ENCODE peak calls at places on chromosomes 2 and 18, in six cellular contexts. B is LHCN-M2, V is hepatocyte, K is right cardiac atrium, Z is HuH-7.5, P is fibroblast of pulmonary artery. C is an unnamed sample.

GRCh38 chr2:61405813-61406212 is 65.1 kb downstream of the USP34 start:
- DNase-seq in B (no peak), P (no peak), V (no peak), K (no peak), Z (no peak), C (no peak)

GRCh38 chr2:224982226-224982625 is 60.0 kb downstream of the DOCK10 start:
- DNase-seq in K (no peak), B (peak), V (no peak), P (peak), Z (no peak), C (no peak)

GRCh38 chr2:6927186-6927585 is 10.0 kb downstream of the RNF144A start:
- DNase-seq in P (no peak), K (no peak), V (peak), B (no peak), Z (no peak), C (no peak)

GRCh38 chr2:233039217-233040173 is 7.0 kb downstream of the NEU2 start:
- DNase-seq in P (no peak), B (peak), K (no peak), V (no peak), Z (no peak), C (no peak)

GRCh38 chr18:12862467-12862866 is 21.6 kb downstream of the PTPN2 start:
- DNase-seq in P (no peak), B (no peak), V (peak), K (no peak), Z (no peak), C (no peak)

GRCh38 chr2:136141510-136142154 is 23.7 kb upstream of the CXCR4 start:
- DNase-seq in K (no peak), B (no peak), V (peak), Z (no peak), P (no peak), C (no peak)

GRCh38 chr2:173279528-173279868 is 75.2 kb upstream of the CDCA7 start:
- DNase-seq in B (no peak), P (no peak), K (no peak), Z (no peak), V (no peak), C (peak)

GRCh38 chr2:109436635-109437225 is 177.0 kb downstream of the SEPTIN10 start:
- DNase-seq in Z (no peak), K (no peak), P (no peak), B (peak), V (no peak), C (no peak)

GRCh38 chr2:41038408-41038807 is 586.5 kb upstream of the SLC8A1 start:
- DNase-seq in Z (no peak), K (no peak), P (peak), B (peak), V (peak), C (no peak)

GRCh38 chr2:61356958-61357350 is 113.9 kb downstream of the USP34 start:
- DNase-seq in B (peak), V (no peak), P (peak), Z (no peak), K (no peak), C (peak)

GRCh38 chr2:101692037-101692436 is 5.5 kb upstream of the MAP4K4 start:
- DNase-seq in K (no peak), V (no peak), Z (no peak), P (no peak), B (no peak), C (no peak)

GRCh38 chr2:43193652-43193995 is 32.8 kb downstream of the ZFP36L2 start:
- DNase-seq in Z (no peak), P (no peak), K (no peak), B (no peak), V (no peak), C (no peak)

GRCh38 chr2:95023222-95023597 is 2.3 kb upstream of the MAL start:
- DNase-seq in B (no peak), P (no peak), Z (no peak), V (no peak), K (no peak), C (no peak)

GRCh38 chr2:222715729-222716128 is 44.3 kb downstream of the MOGAT1 start:
- DNase-seq in B (peak), P (no peak), V (no peak), K (no peak), Z (no peak), C (no peak)

GRCh38 chr2:237128026-237128703 is 42.5 kb downstream of the COPS8 start:
- DNase-seq in B (peak), V (peak), P (peak), K (peak), Z (no peak), C (no peak)

GRCh38 chr2:240457223-240458043 is 22.0 kb downstream of the GPC1 start:
- DNase-seq in Z (no peak), B (no peak), V (no peak), K (peak), P (no peak), C (no peak)

GRCh38 chr18:69898241-69898861 is 49.3 kb downstream of the CD226 start:
- DNase-seq in K (no peak), B (no peak), V (no peak), P (no peak), Z (no peak), C (no peak)

GRCh38 chr18:59881728-59882685 is 17.8 kb upstream of the PMAIP1 start:
- DNase-seq in K (no peak), P (peak), B (peak), V (peak), Z (no peak), C (peak)

GRCh38 chr2:156333951-156334495 is 1.5 kb upstream of the NR4A2 start:
- DNase-seq in P (peak), B (peak), K (peak), Z (peak), V (peak), C (peak)

GRCh38 chr18:24726727-24727539 is 266.5 kb downstream of the HRH4 start:
- DNase-seq in K (peak), V (peak), Z (no peak), B (peak), P (peak), C (peak)

GRCh38 chr2:30348825-30349224 is 98.2 kb upstream of the LCLAT1 start:
- DNase-seq in V (no peak), P (no peak), Z (no peak), B (no peak), K (no peak), C (no peak)

GRCh38 chr2:18406219-18406618 is 154.2 kb downstream of the RDH14 start:
- DNase-seq in Z (no peak), P (no peak), K (no peak), B (no peak), V (no peak), C (no peak)

GRCh38 chr2:12619975-12620374 is 96.8 kb upstream of the TRIB2 start:
- DNase-seq in K (peak), P (peak), V (no peak), B (peak), Z (no peak), C (peak)

GRCh38 chr2:96091141-96091710 is 25.1 kb downstream of the ADRA2B start:
- DNase-seq in P (no peak), Z (no peak), K (no peak), V (no peak), B (no peak), C (no peak)

GRCh38 chr2:233821709-233822100 is 32.6 kb downstream of the HJURP start:
- DNase-seq in V (no peak), Z (no peak), K (no peak), P (no peak), B (no peak), C (no peak)

GRCh38 chr2:138298900-138299299 is 202.7 kb upstream of the SPOPL start:
- DNase-seq in P (no peak), Z (no peak), V (no peak), B (no peak), K (no peak), C (no peak)

GRCh38 chr2:48723125-48723524 is 32.4 kb downstream of the LHCGR start:
- DNase-seq in K (no peak), P (peak), Z (no peak), B (peak), V (no peak), C (no peak)

GRCh38 chr2:237943395-237944094 is 23.3 kb upstream of the UBE2F start:
- DNase-seq in K (no peak), B (no peak), P (no peak), Z (no peak), V (no peak), C (no peak)

GRCh38 chr2:45483997-45484396 is 127.1 kb downstream of the SRBD1 start:
- DNase-seq in Z (no peak), V (no peak), P (no peak), K (no peak), B (peak), C (no peak)

GRCh38 chr2:17518212-17519154 is at the start of gene RAD51AP2:
- DNase-seq in B (peak), Z (peak), P (peak), K (peak), V (peak), C (peak)

C was measured in cardiac muscle cell.